ENCODE peak calls at places on chromosomes 6 and 20, in five cellular contexts. U is ascending aorta, N is endodermal cell, H is ovary, C is mammary epithelial cell. J is an unnamed sample.

GRCh38 chr20:25293910-25294458 is 46.1 kb downstream of the PYGB start:
- DNase-seq in N (no peak), U (no peak), H (no peak), C (no peak), J (no peak)

GRCh38 chr6:56579155-56579851 is 63.4 kb downstream of the DST start:
- DNase-seq in U (no peak), N (no peak), C (no peak), H (no peak), J (no peak)

GRCh38 chr6:133641111-133641510 is 247.8 kb upstream of the TCF21 start:
- DNase-seq in H (no peak), U (no peak), C (no peak), N (no peak), J (no peak)

GRCh38 chr6:108531332-108531731 is 29.4 kb upstream of the FOXO3 start:
- DNase-seq in U (no peak), C (no peak), H (no peak), N (peak; percentile 62), J (no peak)

GRCh38 chr6:36312854-36313627 is 23.6 kb downstream of the BNIP5 start:
- DNase-seq in U (no peak), H (no peak), N (no peak), C (no peak), J (no peak)

GRCh38 chr20:49446808-49447207 is 35.7 kb downstream of the KCNB1 start:
- DNase-seq in C (no peak), H (peak; percentile 84), U (peak; percentile 92), N (peak; percentile 90), J (peak; percentile 56)

GRCh38 chr6:217048-217659 is 75.1 kb upstream of the DUSP22 start:
- DNase-seq in N (peak; percentile 94), U (no peak), C (no peak), H (no peak), J (peak; percentile 9)

GRCh38 chr6:125301435-125302391 is at the start of gene HDDC2:
- DNase-seq in C (peak; percentile 62), U (peak; percentile 84), H (peak; percentile 74), N (peak; percentile 87), J (peak; percentile 80)

GRCh38 chr6:168024951-168025510 is 27.6 kb downstream of the KIF25 start:
- DNase-seq in C (no peak), U (no peak), H (no peak), N (no peak), J (no peak)

GRCh38 chr6:163263196-163263595 is 151.3 kb upstream of the QKI start:
- DNase-seq in C (no peak), U (no peak), N (no peak), H (no peak), J (no peak)

GRCh38 chr6:122548281-122548680 is 61.9 kb upstream of the PKIB start:
- DNase-seq in N (no peak), U (no peak), C (no peak), H (no peak), J (no peak)

GRCh38 chr6:129936329-129937165 is 75.4 kb upstream of the TMEM244 start:
- DNase-seq in N (peak; percentile 78), C (peak; percentile 62), U (no peak), H (no peak), J (peak; percentile 52)

GRCh38 chr6:43942011-43942442 is 172.0 kb downstream of the VEGFA start:
- DNase-seq in U (peak; percentile 24), C (no peak), H (no peak), N (peak; percentile 45), J (no peak)

GRCh38 chr6:138588805-138589434 is 89.6 kb upstream of the NHSL1 start:
- DNase-seq in H (peak; percentile 56), C (peak; percentile 55), N (peak; percentile 87), U (peak; percentile 73), J (peak; percentile 50)

GRCh38 chr6:2986722-2987196 is 12.9 kb upstream of the NQO2 start:
- DNase-seq in H (no peak), U (no peak), C (peak; percentile 65), N (no peak), J (peak; percentile 75)

GRCh38 chr6:122400121-122400450 is 634 bp downstream of the HSF2 start:
- DNase-seq in U (peak; percentile 65), N (no peak), H (no peak), C (no peak), J (peak; percentile 27)

GRCh38 chr20:63101781-63102719 is 95.3 kb upstream of the BHLHE23 start:
- DNase-seq in H (peak; percentile 35), C (peak; percentile 32), U (peak; percentile 66), N (peak; percentile 66), J (peak; percentile 34)

GRCh38 chr6:116405663-116406329 is 35.0 kb downstream of the DSE start:
- DNase-seq in U (no peak), H (no peak), N (no peak), C (no peak), J (peak; percentile 33)

GRCh38 chr6:14711056-14711703 is 534.7 kb upstream of the JARID2 start:
- DNase-seq in H (no peak), C (peak; percentile 78), U (no peak), N (peak; percentile 82), J (peak; percentile 69)

GRCh38 chr20:47652301-47652700 is 133.0 kb downstream of the SULF2 start:
- DNase-seq in C (no peak), N (peak; percentile 11), U (no peak), H (no peak), J (no peak)

GRCh38 chr20:47655635-47656034 is 129.6 kb downstream of the SULF2 start:
- DNase-seq in C (no peak), U (no peak), N (no peak), H (no peak), J (no peak)

GRCh38 chr20:47654370-47654769 is 130.9 kb downstream of the SULF2 start:
- DNase-seq in H (no peak), C (no peak), U (no peak), N (peak; percentile 47), J (no peak)

GRCh38 chr20:47653892-47654291 is 131.4 kb downstream of the SULF2 start:
- DNase-seq in U (no peak), H (no peak), C (no peak), N (no peak), J (no peak)

DNA sequence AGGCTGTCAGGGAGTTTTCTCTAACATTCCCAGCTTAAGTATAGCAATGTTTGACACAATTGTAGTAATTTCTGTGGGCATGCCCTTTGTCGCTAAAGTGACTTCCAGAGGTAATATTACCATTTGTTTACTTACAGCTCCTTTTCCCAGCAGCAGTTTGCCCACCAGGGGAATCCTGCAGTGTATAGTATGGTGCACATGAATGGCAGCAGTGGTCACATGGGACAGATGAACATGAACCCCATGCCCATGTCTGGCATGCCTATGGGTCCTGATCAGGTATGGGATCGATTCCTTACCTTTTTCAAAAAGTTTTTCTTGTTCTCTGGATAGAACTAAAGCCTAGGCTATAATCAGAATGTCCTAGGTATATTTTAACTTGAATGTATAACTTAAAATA is 132.5 kb downstream of the SULF2 start:
- DNase-seq in C (no peak), N (peak; percentile 18), H (no peak), U (no peak), J (no peak)
- H3K36me3 ChIP-seq in C (peaks cover 19% of the 10 kb centered on the region), N (peaks cover 85% of the 10 kb centered on the region), H (no peaks in the 10 kb centered on the region), U (peaks cover 57% of the 10 kb centered on the region), J (peaks cover 19% of the 10 kb centered on the region)

GRCh38 chr6:18246205-18246604 is 18.1 kb downstream of the DEK start:
- DNase-seq in U (no peak), H (no peak), N (no peak), C (peak; percentile 45), J (no peak)

GRCh38 chr6:18245079-18245478 is 19.3 kb downstream of the DEK start:
- DNase-seq in N (no peak), U (no peak), C (no peak), H (no peak), J (no peak)

GRCh38 chr6:18245642-18246041 is 18.7 kb downstream of the DEK start:
- DNase-seq in C (peak; percentile 47), N (no peak), H (no peak), U (no peak), J (no peak)

GRCh38 chr6:18247002-18247401 is 17.3 kb downstream of the DEK start:
- DNase-seq in C (no peak), U (no peak), N (no peak), H (no peak), J (no peak)

DNA sequence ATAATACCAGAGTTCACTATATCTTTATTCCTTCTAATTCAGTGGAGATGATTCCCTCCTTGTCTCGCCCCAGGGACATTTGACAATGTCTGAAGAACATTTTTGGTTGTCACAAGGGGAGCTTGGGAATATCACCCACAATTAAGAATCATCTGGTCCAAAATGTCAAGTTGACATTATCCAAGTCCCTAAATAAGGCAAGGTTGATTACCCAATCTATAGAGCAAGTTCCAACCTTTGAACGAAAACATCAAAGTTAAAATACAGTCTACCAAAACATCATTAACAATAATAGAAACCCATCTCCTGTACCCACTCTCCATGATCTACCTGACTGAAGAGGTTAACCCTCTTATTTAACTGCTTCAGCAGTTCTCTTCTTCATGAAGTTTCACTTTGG is 15.6 kb downstream of the DEK start:
- DNase-seq in H (no peak), N (no peak), C (no peak), U (no peak), J (no peak)
- H3K36me3 ChIP-seq in H (no peaks in the 10 kb centered on the region), N (peaks cover 97% of the 10 kb centered on the region), C (peaks cover 43% of the 10 kb centered on the region), U (peaks cover 25% of the 10 kb centered on the region), J (peaks cover 88% of the 10 kb centered on the region)

GRCh38 chr20:34491226-34491931 is 24.8 kb upstream of the DYNLRB1 start:
- DNase-seq in U (no peak), N (no peak), C (no peak), H (no peak), J (no peak)

GRCh38 chr20:34491932-34492509 is 24.2 kb upstream of the DYNLRB1 start:
- DNase-seq in U (no peak), H (no peak), C (no peak), N (no peak), J (no peak)

GRCh38 chr20:34493646-34494045 is 22.6 kb upstream of the DYNLRB1 start:
- DNase-seq in U (no peak), H (no peak), C (no peak), N (no peak), J (no peak)

GRCh38 chr20:34495928-34496327 is 20.3 kb upstream of the DYNLRB1 start:
- DNase-seq in N (no peak), H (no peak), U (no peak), C (no peak), J (no peak)

GRCh38 chr20:34495307-34495706 is 20.9 kb upstream of the DYNLRB1 start:
- DNase-seq in N (no peak), H (no peak), C (no peak), U (no peak), J (no peak)
- H3K36me3 ChIP-seq in N (peaks cover 94% of the 10 kb centered on the region), H (no peaks in the 10 kb centered on the region), C (peaks cover 60% of the 10 kb centered on the region), U (peaks cover 45% of the 10 kb centered on the region), J (peaks cover 75% of the 10 kb centered on the region)

GRCh38 chr6:159693894-159694545 is 979 bp upstream of the SOD2 start:
- DNase-seq in H (no peak), N (peak; percentile 46), C (no peak), U (peak; percentile 72), J (no peak)

GRCh38 chr6:159692303-159693127 is 526 bp downstream of the SOD2 start:
- DNase-seq in H (peak; percentile 60), U (peak; percentile 80), C (peak; percentile 61), N (peak; percentile 78), J (peak; percentile 51)

GRCh38 chr6:159693128-159693893 is at the start of gene SOD2:
- DNase-seq in N (peak; percentile 95), C (peak; percentile 81), H (peak; percentile 87), U (peak; percentile 90), J (peak; percentile 93)

GRCh38 chr6:159691133-159691962 is 1.7 kb downstream of the SOD2 start:
- DNase-seq in U (no peak), N (no peak), H (no peak), C (peak; percentile 87), J (no peak)

DNA sequence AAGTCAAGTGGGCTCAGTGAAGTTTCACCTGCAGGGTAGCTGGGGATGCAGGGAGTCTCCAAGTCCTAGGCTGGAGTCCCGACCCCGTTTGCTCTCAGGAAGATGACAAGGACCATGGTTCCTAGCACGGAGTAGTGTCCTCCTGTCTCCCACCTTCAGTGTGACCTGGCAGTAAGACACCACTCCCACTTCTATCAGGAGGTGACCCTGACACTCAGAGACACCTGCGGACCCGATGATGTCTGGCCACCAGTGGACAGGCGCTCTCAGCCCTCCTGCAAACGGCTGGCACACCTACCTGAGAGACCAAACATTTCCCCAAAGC is 1.1 kb downstream of the SOD2 start:
- DNase-seq in U (no peak), C (no peak), H (no peak), N (peak; percentile 59), J (no peak)
- H3K36me3 ChIP-seq in U (peaks cover 14% of the 10 kb centered on the region), C (peaks cover 4% of the 10 kb centered on the region), H (no peaks in the 10 kb centered on the region), N (peaks cover 24% of the 10 kb centered on the region), J (peaks cover 41% of the 10 kb centered on the region)

J was measured in MG63.